ENCODE peak calls at places on chromosomes 1 and 21, in six cellular contexts. O, P, Q, U, X and G are unnamed samples.

GRCh38 chr1:9296850-9297249 is 4.2 kb downstream of the SPSB1 start:
- DNase-seq in P (peak), O (no peak), Q (no peak), U (no peak), X (no peak), G (no peak)

GRCh38 chr1:207810173-207810572 is 58.3 kb downstream of the CD46 start:
- DNase-seq in O (no peak), Q (no peak), P (peak), X (no peak), U (no peak), G (peak)

GRCh38 chr1:40067023-40067422 is 26.5 kb downstream of the CAP1 start:
- DNase-seq in P (no peak), X (no peak), O (no peak), U (no peak), Q (no peak), G (no peak)

GRCh38 chr1:163307479-163308171 is 14.1 kb upstream of the NUF2 start:
- DNase-seq in X (no peak), Q (no peak), U (no peak), O (no peak), P (no peak), G (peak)

GRCh38 chr1:29269356-29269755 is 33.0 kb downstream of the PTPRU start:
- DNase-seq in Q (no peak), X (no peak), U (no peak), O (no peak), P (no peak), G (no peak)

GRCh38 chr21:23876925-23877558 is 1730.2 kb downstream of the MRPL39 start:
- DNase-seq in O (no peak), X (no peak), P (no peak), U (no peak), Q (no peak), G (no peak)

GRCh38 chr1:202058001-202058908 is 47.9 kb downstream of the ELF3 start:
- DNase-seq in U (peak), O (peak), Q (no peak), P (no peak), X (no peak), G (no peak)

GRCh38 chr1:229905031-229905545 is 161.9 kb upstream of the GALNT2 start:
- DNase-seq in X (no peak), P (no peak), O (no peak), U (no peak), Q (no peak), G (no peak)

GRCh38 chr1:154983776-154984466 is 777 bp downstream of the FLAD1 start:
- DNase-seq in X (no peak), P (no peak), O (no peak), Q (no peak), U (no peak), G (no peak)

GRCh38 chr21:35102488-35103407 is 53.6 kb upstream of the RUNX1 start:
- DNase-seq in X (no peak), O (peak), P (peak), Q (peak), U (no peak), G (no peak)

GRCh38 chr1:2102753-2103152 is 52.5 kb downstream of the PRKCZ start:
- DNase-seq in X (no peak), U (no peak), Q (no peak), P (no peak), O (no peak), G (no peak)

GRCh38 chr1:3536395-3536794 is 74.9 kb downstream of the MEGF6 start:
- DNase-seq in P (no peak), U (no peak), Q (no peak), X (no peak), O (no peak), G (no peak)

GRCh38 chr1:37035014-37035686 is 835 bp upstream of the GRIK3 start:
- DNase-seq in P (no peak), X (no peak), O (no peak), U (no peak), Q (no peak), G (no peak)
- H3K4me3 ChIP-seq in P (peak), X (no peak), O (peak), U (no peak), Q (peak), G (no peak)

GRCh38 chr1:116931016-116931918 is 21.6 kb downstream of the PTGFRN start:
- DNase-seq in U (no peak), O (no peak), X (no peak), P (no peak), Q (no peak), G (no peak)

GRCh38 chr1:116929961-116930592 is 20.4 kb downstream of the PTGFRN start:
- DNase-seq in U (no peak), O (no peak), P (no peak), X (no peak), Q (no peak), G (no peak)

GRCh38 chr1:116933586-116934515 is 24.1 kb downstream of the PTGFRN start:
- DNase-seq in Q (no peak), O (no peak), U (no peak), X (no peak), P (no peak), G (no peak)

DNA sequence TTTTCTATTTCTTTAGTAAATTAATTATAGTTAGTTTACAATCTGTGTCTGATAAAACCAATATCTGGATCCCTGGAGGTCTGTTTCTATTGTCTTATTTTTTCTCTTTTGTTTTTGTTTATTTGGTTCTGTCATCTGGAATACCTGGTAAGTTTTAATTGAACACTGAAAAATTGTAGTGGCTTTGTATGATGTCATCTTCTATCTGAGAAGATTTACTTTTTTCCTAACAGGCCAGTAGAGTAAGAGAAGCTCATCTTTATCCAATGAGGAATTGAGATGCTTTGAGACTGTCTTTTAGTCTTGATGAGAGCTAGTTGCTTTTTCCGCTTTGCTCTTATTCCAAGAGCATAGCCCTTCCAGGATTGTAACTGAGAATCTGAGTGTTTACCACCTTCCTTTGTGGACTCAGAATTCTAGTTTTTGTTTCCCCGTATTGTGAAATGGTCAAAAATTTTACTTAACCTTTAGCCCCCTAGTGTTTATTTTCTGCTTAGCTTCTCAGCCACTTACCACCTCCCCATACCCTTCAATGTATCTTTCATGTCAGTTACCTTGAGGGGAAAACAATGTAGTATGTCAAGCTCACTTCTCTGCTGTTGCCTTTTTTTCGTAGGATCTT is 25.0 kb downstream of the PTGFRN start:
- DNase-seq in P (no peak), O (no peak), Q (no peak), X (no peak), U (peak), G (no peak)
- TF ChIP-seq CTCF in P (no peak), O (no peak), Q (peak), X (peak), U (no peak), G (peak)

DNA sequence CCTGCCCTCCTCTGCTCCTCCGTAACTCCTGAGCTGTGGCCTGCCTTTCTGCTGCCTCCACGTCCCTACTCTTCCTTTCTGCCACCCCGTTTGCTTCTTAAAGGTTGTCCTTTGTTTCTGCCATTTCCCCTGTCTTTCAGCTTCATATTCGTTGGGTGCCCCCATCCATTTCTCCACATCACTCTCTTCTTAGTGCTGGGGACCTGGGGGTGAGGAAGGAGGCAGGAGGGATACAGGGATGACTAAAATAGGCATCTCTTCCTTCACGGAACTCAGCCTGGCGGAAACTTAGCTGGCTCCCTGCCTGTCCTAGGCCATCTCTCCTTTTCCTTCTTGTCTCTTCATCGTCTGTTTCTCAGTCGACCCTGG is 67.0 kb upstream of the CD1D start:
- DNase-seq in X (no peak), P (no peak), U (no peak), O (no peak), Q (no peak), G (no peak)
- H3K4me3 ChIP-seq in X (no peak), P (peak), U (peak), O (peak), Q (peak), G (peak)

GRCh38 chr1:30340934-30341333 is 382.5 kb downstream of the MATN1 start:
- DNase-seq in O (no peak), X (no peak), Q (no peak), U (no peak), P (no peak), G (no peak)
- TF ChIP-seq CTCF in O (no peak), X (no peak), Q (no peak), U (no peak), P (no peak), G (peak)

GRCh38 chr1:184062640-184063280 is 11.2 kb downstream of the TSEN15 start:
- DNase-seq in X (no peak), O (no peak), U (no peak), P (no peak), Q (no peak), G (no peak)
- H3K4me3 ChIP-seq in X (no peak), O (no peak), U (no peak), P (no peak), Q (no peak), G (no peak)

DNA sequence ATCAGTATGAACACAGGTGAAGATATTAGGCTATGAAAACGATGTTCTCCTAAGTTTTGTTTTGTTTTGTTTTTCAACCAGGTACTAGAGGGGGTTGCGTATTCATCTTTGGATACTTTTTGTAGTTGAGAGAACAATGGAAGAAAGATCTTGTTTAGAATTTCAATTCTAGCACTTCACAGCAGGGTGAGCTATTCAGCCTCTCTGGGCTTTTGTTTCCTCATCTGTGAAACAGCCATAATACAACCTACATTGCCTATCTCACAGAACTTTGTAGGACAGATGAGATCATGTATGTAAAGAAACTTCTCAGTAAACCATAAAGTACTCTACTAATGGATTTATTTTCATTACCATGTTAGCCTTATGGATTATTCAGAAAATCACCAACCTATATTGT is 199.5 kb downstream of the GPATCH2 start:
- DNase-seq in X (no peak), O (no peak), P (no peak), Q (no peak), U (no peak), G (no peak)
- TF ChIP-seq CTCF in X (no peak), O (no peak), P (no peak), Q (no peak), U (no peak), G (no peak)

GRCh38 chr1:227944066-227944930 is 3.4 kb downstream of the WNT9A start:
- DNase-seq in P (no peak), Q (peak), U (no peak), X (no peak), O (no peak), G (no peak)

GRCh38 chr1:227943354-227943753 is 4.4 kb downstream of the WNT9A start:
- DNase-seq in O (no peak), P (no peak), U (no peak), X (no peak), Q (no peak), G (no peak)

GRCh38 chr1:227945891-227946623 is 1.7 kb downstream of the WNT9A start:
- DNase-seq in X (peak), Q (peak), O (peak), P (no peak), U (peak), G (no peak)

GRCh38 chr1:227946624-227947424 is 908 bp downstream of the WNT9A start:
- DNase-seq in U (peak), Q (peak), P (peak), X (peak), O (peak), G (no peak)

GRCh38 chr1:227944931-227945890 is 2.5 kb downstream of the WNT9A start:
- DNase-seq in U (no peak), P (no peak), Q (no peak), O (no peak), X (peak), G (no peak)
- H3K4me3 ChIP-seq in U (no peak), P (no peak), Q (peak), O (no peak), X (no peak), G (peak)

DNA sequence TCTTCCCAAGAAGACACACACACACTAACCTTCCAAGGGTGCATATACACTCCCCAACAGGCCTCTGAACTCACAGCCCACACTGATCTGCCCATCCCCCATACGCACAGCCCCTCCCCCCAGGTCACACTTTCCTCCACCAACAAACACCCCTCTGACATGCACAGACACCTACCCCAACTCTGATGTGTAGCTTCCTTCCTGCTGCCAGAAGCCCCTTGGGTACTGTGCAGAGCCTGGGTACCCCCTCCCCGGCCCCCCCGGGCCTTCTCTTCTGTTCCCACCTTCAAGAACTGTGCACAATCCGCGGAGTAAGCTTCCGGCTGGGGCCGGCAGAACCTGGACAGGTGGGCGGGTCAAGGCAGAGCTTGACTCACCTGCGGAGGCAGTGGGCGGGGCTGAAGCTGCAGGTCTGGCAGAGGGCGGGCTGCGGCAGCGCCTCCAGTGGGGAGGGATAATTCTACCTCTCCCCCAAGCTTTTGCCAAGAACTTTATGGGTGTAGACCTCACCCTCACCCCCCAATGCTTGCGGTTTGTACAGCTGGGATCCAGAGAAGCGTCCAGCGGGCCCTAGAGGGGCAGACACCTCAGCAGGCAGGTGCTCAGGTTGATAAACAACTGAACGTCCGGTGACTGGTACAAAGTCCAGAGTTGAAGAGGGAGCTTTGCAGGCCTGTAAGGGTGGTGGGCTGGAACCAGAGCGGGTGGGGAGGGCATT is at the start of gene C1orf210:
- DNase-seq in O (peak), U (no peak), Q (peak), X (no peak), P (no peak), G (no peak)
- TF ChIP-seq CTCF in O (peak), U (no peak), Q (no peak), X (no peak), P (no peak), G (no peak)